ENCODE peak calls at places on chromosomes 13 and 19, in eight cellular contexts. C is pancreas, P is heart right ventricle, L is cardiac muscle cell, J is IMR-90, F is spleen, E is aorta, Z is psoas muscle. B is an unnamed sample.

GRCh38 chr13:21079761-21080730 is 18.7 kb upstream of the LATS2 start:
- DNase-seq in C (no peak), P (peak; percentile 29), L (peak; percentile 84), J (peak; percentile 93), F (no peak), E (no peak), Z (no peak), B (no peak)

GRCh38 chr19:13143135-13143534 is 7.0 kb downstream of the STX10 start:
- DNase-seq in C (no peak), P (no peak), L (peak; percentile 77), J (peak; percentile 82), F (no peak), E (no peak), Z (no peak), B (no peak)

GRCh38 chr19:20969898-20970297 is 46.8 kb downstream of the ZNF85 start:
- DNase-seq in C (no peak), P (no peak), L (no peak), J (no peak), F (no peak), E (no peak), Z (no peak), B (no peak)

GRCh38 chr13:23467048-23467931 is 33.8 kb upstream of the SACS start:
- DNase-seq in C (no peak), P (no peak), L (no peak), J (peak; percentile 43), F (peak; percentile 79), E (no peak), Z (no peak), B (no peak)

GRCh38 chr13:66037096-66037495 is 1193.0 kb downstream of the PCDH9 start:
- DNase-seq in C (no peak), P (no peak), L (no peak), J (no peak), F (no peak), E (no peak), Z (no peak), B (no peak)

GRCh38 chr13:48838193-48839000 is 137.3 kb upstream of the FNDC3A start:
- DNase-seq in C (no peak), P (no peak), L (peak; percentile 41), J (peak; percentile 82), F (no peak), E (no peak), Z (no peak), B (no peak)

GRCh38 chr13:113411216-113412023 is 41.9 kb downstream of the ADPRHL1 start:
- DNase-seq in C (no peak), P (peak; percentile 69), L (peak; percentile 74), J (peak; percentile 99), F (peak; percentile 53), E (peak; percentile 91), Z (peak; percentile 89), B (no peak)

GRCh38 chr19:7658219-7658686 is 10.6 kb upstream of the RETN start:
- DNase-seq in C (no peak), P (no peak), L (no peak), J (no peak), F (no peak), E (no peak), Z (no peak), B (peak; percentile 45)

GRCh38 chr13:113138792-113139551 is 16.4 kb downstream of the F10 start:
- DNase-seq in C (no peak), P (no peak), L (peak; percentile 19), J (no peak), F (no peak), E (no peak), Z (no peak), B (no peak)

GRCh38 chr19:40759352-40759751 is 8.3 kb downstream of the SNRPA start:
- DNase-seq in C (no peak), P (no peak), L (no peak), J (no peak), F (no peak), E (no peak), Z (no peak), B (no peak)

GRCh38 chr19:54145541-54146158 is 8.1 kb downstream of the CNOT3 start:
- DNase-seq in C (no peak), P (no peak), L (no peak), J (no peak), F (no peak), E (no peak), Z (no peak), B (no peak)

GRCh38 chr13:109256866-109257760 is 529.3 kb downstream of the IRS2 start:
- DNase-seq in C (peak; percentile 6), P (peak; percentile 27), L (peak; percentile 98), J (peak; percentile 97), F (no peak), E (no peak), Z (no peak), B (no peak)

GRCh38 chr13:81379183-81379582 is 1038.3 kb upstream of the SPRY2 start:
- DNase-seq in C (no peak), P (no peak), L (no peak), J (no peak), F (no peak), E (no peak), Z (no peak), B (no peak)

GRCh38 chr13:102214956-102215355 is 186.9 kb downstream of the FGF14 start:
- DNase-seq in C (no peak), P (no peak), L (no peak), J (no peak), F (no peak), E (no peak), Z (no peak), B (no peak)

GRCh38 chr13:23851106-23851505 is 38.1 kb downstream of the MIPEP start:
- DNase-seq in C (no peak), P (no peak), L (peak; percentile 38), J (peak; percentile 24), F (no peak), E (no peak), Z (no peak), B (no peak)

GRCh38 chr19:39407644-39408391 is 1.2 kb downstream of the ZFP36 start:
- DNase-seq in C (peak; percentile 55), P (peak; percentile 37), L (peak; percentile 50), J (no peak), F (peak; percentile 94), E (peak; percentile 90), Z (peak; percentile 51), B (peak; percentile 77)

GRCh38 chr19:47779524-47780214 is 1.2 kb downstream of the SELENOW start:
- DNase-seq in C (no peak), P (peak; percentile 87), L (no peak), J (no peak), F (no peak), E (peak; percentile 89), Z (peak; percentile 75), B (no peak)
- H3K27ac ChIP-seq in C (peak overlapping the region; percentile 98), P (peak overlapping the region; percentile 100), L (peak overlapping the region; percentile 100), J (no peak overlapping the region), F (peak overlapping the region; percentile 99), E (peak overlapping the region; percentile 41), Z (peak overlapping the region; percentile 95), B (peak overlapping the region; percentile 86)

GRCh38 chr13:99876651-99877050 is 94.9 kb downstream of the ZIC5 start:
- DNase-seq in C (no peak), P (no peak), L (no peak), J (no peak), F (no peak), E (no peak), Z (no peak), B (no peak)

GRCh38 chr13:99873141-99873540 is 98.4 kb downstream of the ZIC5 start:
- DNase-seq in C (no peak), P (no peak), L (no peak), J (no peak), F (no peak), E (no peak), Z (no peak), B (no peak)

GRCh38 chr13:99873832-99874430 is 97.6 kb downstream of the ZIC5 start:
- DNase-seq in C (no peak), P (no peak), L (no peak), J (no peak), F (no peak), E (no peak), Z (no peak), B (no peak)

GRCh38 chr13:99878921-99879610 is 92.5 kb downstream of the ZIC5 start:
- DNase-seq in C (no peak), P (no peak), L (no peak), J (no peak), F (no peak), E (no peak), Z (no peak), B (no peak)

GRCh38 chr13:99875391-99875790 is 96.2 kb downstream of the ZIC5 start:
- DNase-seq in C (no peak), P (no peak), L (no peak), J (no peak), F (no peak), E (no peak), Z (no peak), B (no peak)
- H3K27ac ChIP-seq in C (no peak overlapping the region), P (no peak overlapping the region), L (no peak overlapping the region), J (no peak overlapping the region), F (no peak overlapping the region), E (no peak overlapping the region), Z (no peak overlapping the region), B (no peak overlapping the region)

DNA sequence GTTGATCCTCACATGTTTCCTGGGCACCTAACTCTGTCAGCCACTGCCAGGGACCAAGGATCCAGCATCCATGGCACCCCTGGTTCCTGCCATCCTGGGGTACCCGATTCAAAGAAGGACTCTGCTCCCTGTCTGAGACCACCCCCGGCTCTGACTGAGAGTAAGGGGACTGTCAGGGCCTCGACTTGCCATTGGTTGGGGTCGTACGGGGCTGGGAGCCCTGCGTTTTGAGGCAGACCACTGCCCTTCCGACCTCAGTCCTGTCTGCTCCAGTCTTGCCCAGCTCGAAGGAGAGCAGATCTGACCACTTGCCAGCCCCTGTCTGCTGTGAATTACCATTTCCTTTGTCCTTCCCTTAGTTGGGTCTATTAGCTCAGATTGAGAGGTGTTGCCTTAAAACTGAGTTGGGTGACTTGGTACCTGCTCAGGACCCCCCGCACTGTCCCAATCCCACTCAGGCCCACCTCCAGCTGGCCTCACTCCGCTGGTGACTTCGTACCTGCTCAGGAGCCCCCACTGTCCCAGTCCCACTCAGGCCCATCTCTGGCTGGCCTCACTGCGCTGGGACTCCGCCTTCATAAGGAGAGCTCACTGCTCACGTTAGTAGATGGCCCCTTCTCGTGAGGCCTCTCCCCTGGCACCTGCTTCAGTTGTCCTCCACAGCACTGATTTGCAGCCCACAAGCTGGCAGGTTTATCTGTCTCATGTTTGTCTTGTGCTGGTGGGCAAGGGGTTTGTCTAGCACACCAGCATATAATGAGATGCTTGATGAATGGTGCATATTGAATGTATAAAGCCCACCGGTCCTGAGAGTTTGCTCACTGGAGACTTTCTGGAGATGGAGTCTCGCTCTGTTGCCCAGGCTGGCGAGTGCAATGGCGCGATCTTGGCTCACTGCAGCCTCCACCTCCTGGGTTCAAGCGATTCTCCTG is 3.9 kb downstream of the RPL28 start:
- DNase-seq in C (no peak), P (no peak), L (no peak), J (no peak), F (no peak), E (peak; percentile 73), Z (no peak), B (no peak)
- H3K27ac ChIP-seq in C (no peak overlapping the region), P (no peak overlapping the region), L (no peak overlapping the region), J (no peak overlapping the region), F (no peak overlapping the region), E (no peak overlapping the region), Z (no peak overlapping the region), B (peak overlapping the region; percentile 38)

GRCh38 chr13:34086281-34086680 is 268.3 kb downstream of the RFC3 start:
- DNase-seq in C (no peak), P (no peak), L (no peak), J (no peak), F (no peak), E (no peak), Z (no peak), B (no peak)

GRCh38 chr13:34087791-34088190 is 269.8 kb downstream of the RFC3 start:
- DNase-seq in C (no peak), P (no peak), L (no peak), J (no peak), F (no peak), E (no peak), Z (no peak), B (no peak)

GRCh38 chr13:34085199-34085598 is 267.2 kb downstream of the RFC3 start:
- DNase-seq in C (no peak), P (no peak), L (peak; percentile 51), J (no peak), F (no peak), E (no peak), Z (no peak), B (no peak)
- H3K27ac ChIP-seq in C (no peak overlapping the region), P (no peak overlapping the region), L (no peak overlapping the region), J (no peak overlapping the region), F (no peak overlapping the region), E (no peak overlapping the region), Z (no peak overlapping the region), B (no peak overlapping the region)

B was measured in CD4-positive, alpha-beta memory T cell.